ENCODE peak calls at places on chromosomes 6 and 20, in seven cellular contexts. X is psoas muscle; T is H7; N is brain microvascular endothelial cell; Z is CD8-positive, alpha-beta memory T cell; R is cardiac muscle cell; Y is heart left ventricle. P is an unnamed sample.

GRCh38 chr6:90413867-90414266 is 117.2 kb upstream of the BACH2 start:
- DNase-seq in T (peak; percentile 69), Z (peak; percentile 84), X (no peak), Y (peak; percentile 34), N (no peak), R (peak; percentile 77), P (peak; percentile 24)

GRCh38 chr20:63741676-63742380 is 2.3 kb downstream of the SLC2A4RG start:
- DNase-seq in Z (no peak), Y (no peak), R (no peak), X (no peak), N (no peak), T (peak; percentile 66), P (no peak)

GRCh38 chr20:45470939-45471338 is 1.4 kb downstream of the WFDC2 start:
- DNase-seq in Z (no peak), X (no peak), R (peak; percentile 17), Y (no peak), N (no peak), T (peak; percentile 37), P (no peak)

GRCh38 chr6:72464791-72465691 is 156.8 kb upstream of the KCNQ5 start:
- DNase-seq in N (peak; percentile 52), T (no peak), Y (no peak), R (no peak), Z (no peak), X (no peak), P (peak; percentile 2)

GRCh38 chr20:7608246-7608645 is 332.0 kb downstream of the HAO1 start:
- DNase-seq in R (peak; percentile 45), X (no peak), Y (no peak), N (no peak), T (no peak), Z (no peak), P (peak; percentile 14)

GRCh38 chr6:123519191-123519510 is 117.6 kb downstream of the TRDN start:
- DNase-seq in X (peak; percentile 68), T (no peak), Y (peak; percentile 84), R (no peak), N (no peak), Z (no peak), P (no peak)

GRCh38 chr6:154347981-154348380 is 8.6 kb downstream of the IPCEF1 start:
- DNase-seq in R (no peak), N (no peak), Y (no peak), T (no peak), X (no peak), Z (no peak), P (no peak)

GRCh38 chr20:46028110-46028509 is 905 bp upstream of the SLC12A5 start:
- DNase-seq in T (no peak), R (no peak), Y (no peak), N (no peak), X (no peak), Z (no peak), P (no peak)

GRCh38 chr20:45069261-45069660 is 31.7 kb downstream of the KCNS1 start:
- DNase-seq in Y (no peak), X (no peak), N (no peak), R (no peak), Z (no peak), T (no peak), P (peak; percentile 32)

GRCh38 chr20:61161649-61162210 is 90.3 kb upstream of the CDH4 start:
- DNase-seq in Z (no peak), X (no peak), T (no peak), Y (no peak), N (no peak), R (no peak), P (no peak)

GRCh38 chr6:80142586-80142985 is 36.1 kb downstream of the BCKDHB start:
- DNase-seq in R (no peak), N (no peak), Y (no peak), Z (no peak), X (no peak), T (no peak), P (no peak)

GRCh38 chr6:156883497-156884252 is 106.5 kb downstream of the ARID1B start:
- DNase-seq in Z (peak; percentile 4), R (no peak), T (no peak), Y (no peak), N (no peak), X (no peak), P (no peak)

GRCh38 chr6:146901940-146902816 is 302.0 kb upstream of the STXBP5 start:
- DNase-seq in T (no peak), N (no peak), R (no peak), Z (no peak), X (no peak), Y (no peak), P (no peak)

GRCh38 chr6:105045546-105045945 is 88.6 kb downstream of the LIN28B start:
- DNase-seq in R (no peak), T (no peak), X (no peak), Y (no peak), Z (no peak), N (peak; percentile 48), P (no peak)

GRCh38 chr20:25352746-25353145 is 37.9 kb downstream of the ABHD12 start:
- DNase-seq in N (no peak), T (no peak), X (no peak), Z (no peak), Y (no peak), R (no peak), P (no peak)

GRCh38 chr6:36099872-36100483 is 30.3 kb upstream of the MAPK13 start:
- DNase-seq in X (no peak), R (no peak), Y (no peak), T (no peak), Z (peak; percentile 68), N (no peak), P (no peak)

GRCh38 chr6:109008537-109008950 is 86.1 kb downstream of the SESN1 start:
- DNase-seq in X (no peak), Y (no peak), N (no peak), Z (no peak), T (no peak), R (no peak), P (peak; percentile 77)

GRCh38 chr6:144932621-144933020 is 647.5 kb downstream of the UTRN start:
- DNase-seq in X (no peak), Z (no peak), R (no peak), Y (no peak), T (no peak), N (no peak), P (no peak)

GRCh38 chr6:168381726-168382458 is 59.1 kb upstream of the SMOC2 start:
- DNase-seq in Y (no peak), X (no peak), N (no peak), T (peak; percentile 43), R (no peak), Z (no peak), P (no peak)

GRCh38 chr6:112173401-112173800 is 81.0 kb downstream of the LAMA4 start:
- DNase-seq in X (no peak), N (no peak), Z (no peak), T (no peak), Y (no peak), R (no peak), P (no peak)

GRCh38 chr6:112177081-112177480 is 77.3 kb downstream of the LAMA4 start:
- DNase-seq in Y (no peak), X (no peak), Z (no peak), N (no peak), R (no peak), T (no peak), P (no peak)

GRCh38 chr6:112176175-112176574 is 78.2 kb downstream of the LAMA4 start:
- DNase-seq in R (no peak), Z (no peak), Y (no peak), X (no peak), N (no peak), T (no peak), P (no peak)

GRCh38 chr6:112172540-112172939 is 81.8 kb downstream of the LAMA4 start:
- DNase-seq in N (no peak), R (peak; percentile 66), T (no peak), Z (no peak), Y (no peak), X (no peak), P (no peak)
- H3K36me3 ChIP-seq in N (peaks cover 64% of the 10 kb centered on the region), R (peaks cover 88% of the 10 kb centered on the region), T (no peaks in the 10 kb centered on the region), Z (no peaks in the 10 kb centered on the region), Y (peaks cover 97% of the 10 kb centered on the region), X (peaks cover 39% of the 10 kb centered on the region), P (peaks cover 98% of the 10 kb centered on the region)

GRCh38 chr20:38081575-38081974 is 48.0 kb downstream of the RPRD1B start:
- DNase-seq in Z (no peak), R (no peak), T (no peak), Y (no peak), N (no peak), X (no peak), P (no peak)

GRCh38 chr20:38075161-38075998 is 41.8 kb downstream of the RPRD1B start:
- DNase-seq in X (no peak), T (no peak), N (no peak), Y (no peak), R (peak; percentile 45), Z (no peak), P (peak; percentile 56)

GRCh38 chr20:38076548-38076947 is 43.0 kb downstream of the RPRD1B start:
- DNase-seq in Z (no peak), N (no peak), Y (no peak), T (no peak), X (no peak), R (no peak), P (no peak)

GRCh38 chr20:38082894-38083293 is 49.3 kb downstream of the RPRD1B start:
- DNase-seq in N (no peak), Y (no peak), Z (no peak), R (no peak), T (no peak), X (no peak), P (no peak)

DNA sequence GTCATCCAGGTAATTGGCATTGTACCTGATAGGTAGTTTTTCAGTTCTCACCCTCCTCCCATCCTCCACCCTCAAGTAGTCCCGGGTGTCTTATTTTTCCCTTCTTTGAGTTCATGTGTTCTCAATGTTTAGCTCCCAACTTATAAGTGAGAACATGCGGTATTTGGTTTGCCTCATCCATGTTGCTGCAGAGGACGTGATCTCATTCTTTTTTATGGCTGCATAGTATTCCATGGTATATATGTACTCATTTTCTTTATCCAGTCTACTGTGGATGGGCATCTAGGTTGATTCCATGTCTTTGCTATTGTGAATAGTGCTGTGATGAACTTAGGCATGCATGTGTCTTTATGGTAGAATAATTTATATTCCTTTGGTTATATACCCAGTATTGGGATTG is 45.8 kb downstream of the RPRD1B start:
- DNase-seq in N (no peak), R (no peak), T (no peak), X (no peak), Z (no peak), Y (no peak), P (no peak)
- H3K36me3 ChIP-seq in N (peaks cover 12% of the 10 kb centered on the region), R (peaks cover 4% of the 10 kb centered on the region), T (peaks cover 3% of the 10 kb centered on the region), X (peaks cover 21% of the 10 kb centered on the region), Z (peaks cover 14% of the 10 kb centered on the region), Y (peaks cover 40% of the 10 kb centered on the region), P (peaks cover 22% of the 10 kb centered on the region)

GRCh38 chr6:150932976-150933375 is 67.5 kb downstream of the MTHFD1L start:
- DNase-seq in R (no peak), N (no peak), Z (no peak), T (no peak), X (no peak), Y (no peak), P (no peak)
- H3K36me3 ChIP-seq in R (peaks cover 12% of the 10 kb centered on the region), N (peaks cover 25% of the 10 kb centered on the region), Z (no peaks in the 10 kb centered on the region), T (peaks cover 12% of the 10 kb centered on the region), X (no peaks in the 10 kb centered on the region), Y (no peaks in the 10 kb centered on the region), P (peaks cover 6% of the 10 kb centered on the region)

DNA sequence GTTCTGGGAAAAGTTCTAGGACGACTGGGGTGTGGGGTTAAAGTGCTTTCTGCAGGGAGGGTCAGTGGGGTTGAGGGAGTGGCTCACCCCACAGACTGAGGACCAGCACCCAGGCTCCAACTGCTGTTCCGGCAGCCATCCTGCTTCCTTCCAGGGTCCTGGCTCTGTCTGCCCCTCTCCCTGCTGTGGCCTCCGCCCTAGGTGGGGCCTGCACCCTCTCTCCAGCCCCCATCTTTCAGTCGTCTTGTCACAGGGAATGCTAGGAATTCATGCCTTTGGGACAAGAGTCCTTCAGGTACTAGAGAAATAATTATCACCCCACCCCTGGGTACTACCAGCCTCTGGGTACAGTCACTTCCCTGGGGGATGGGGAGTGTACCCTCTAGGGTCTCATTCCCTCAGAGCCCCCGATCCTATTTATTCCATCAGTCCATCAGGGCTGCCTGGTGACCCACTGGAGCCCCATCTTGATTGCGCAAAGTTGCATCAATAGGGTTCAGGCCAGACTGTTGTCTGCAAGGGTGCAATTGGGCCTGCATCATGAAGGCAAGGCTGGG is at the start of gene AGER:
- DNase-seq in Y (no peak), T (peak; percentile 35), Z (no peak), X (no peak), R (no peak), N (no peak), P (no peak)
- H3K36me3 ChIP-seq in Y (peaks cover 65% of the 10 kb centered on the region), T (peaks cover 28% of the 10 kb centered on the region), Z (peaks cover 30% of the 10 kb centered on the region), X (peaks cover 59% of the 10 kb centered on the region), R (peaks cover 15% of the 10 kb centered on the region), N (peaks cover 50% of the 10 kb centered on the region), P (peaks cover 68% of the 10 kb centered on the region)

P was measured in mesenchymal stem cell.